ENCODE peak calls at places on chromosomes 7 and 10, in ten cellular contexts. One of them, this sample, is unnamed.

GRCh38 chr10:132707776-132708171 is 78.2 kb downstream of the NKX6-2 start:
- DNase-seq in K562: no peak
- DNase-seq in breast epithelium: no peak
- DNase-seq in endothelial cell of umbilical vein: no peak
- DNase-seq in H1: no peak
- DNase-seq in HL-60: no peak
- DNase-seq in Panc1: no peak
- DNase-seq in sigmoid colon: peak
- DNase-seq in spleen: peak
- DNase-seq in esophagus muscularis mucosa: no peak
- DNase-seq in this sample: no peak

GRCh38 chr7:108836246-108836645 is 266.6 kb downstream of the DNAJB9 start:
- DNase-seq in K562: no peak
- DNase-seq in breast epithelium: no peak
- DNase-seq in endothelial cell of umbilical vein: no peak
- DNase-seq in H1: no peak
- DNase-seq in HL-60: no peak
- DNase-seq in Panc1: no peak
- DNase-seq in sigmoid colon: no peak
- DNase-seq in spleen: no peak
- DNase-seq in esophagus muscularis mucosa: no peak
- DNase-seq in this sample: no peak

GRCh38 chr7:145016068-145016467 is 180.2 kb upstream of the TPK1 start:
- DNase-seq in K562: no peak
- DNase-seq in breast epithelium: no peak
- DNase-seq in endothelial cell of umbilical vein: no peak
- DNase-seq in H1: peak
- DNase-seq in HL-60: no peak
- DNase-seq in Panc1: no peak
- DNase-seq in sigmoid colon: no peak
- DNase-seq in spleen: no peak
- DNase-seq in esophagus muscularis mucosa: no peak
- DNase-seq in this sample: no peak

GRCh38 chr10:48309711-48310226 is 3.3 kb downstream of the MAPK8 start:
- DNase-seq in K562: no peak
- DNase-seq in breast epithelium: no peak
- DNase-seq in endothelial cell of umbilical vein: peak
- DNase-seq in H1: no peak
- DNase-seq in HL-60: no peak
- DNase-seq in Panc1: peak
- DNase-seq in sigmoid colon: no peak
- DNase-seq in spleen: no peak
- DNase-seq in esophagus muscularis mucosa: no peak
- DNase-seq in this sample: no peak

GRCh38 chr10:47357911-47358310 is 9.7 kb downstream of the RBP3 start:
- DNase-seq in K562: no peak
- DNase-seq in breast epithelium: no peak
- DNase-seq in endothelial cell of umbilical vein: no peak
- DNase-seq in H1: no peak
- DNase-seq in HL-60: no peak
- DNase-seq in Panc1: no peak
- DNase-seq in sigmoid colon: no peak
- DNase-seq in spleen: no peak
- DNase-seq in esophagus muscularis mucosa: no peak
- DNase-seq in this sample: no peak

GRCh38 chr7:128115326-128115820 is 84.1 kb upstream of the LRRC4 start:
- DNase-seq in K562: no peak
- DNase-seq in breast epithelium: no peak
- DNase-seq in endothelial cell of umbilical vein: no peak
- DNase-seq in H1: no peak
- DNase-seq in HL-60: no peak
- DNase-seq in Panc1: no peak
- DNase-seq in sigmoid colon: peak
- DNase-seq in spleen: no peak
- DNase-seq in esophagus muscularis mucosa: no peak
- DNase-seq in this sample: no peak

GRCh38 chr10:34504534-34504933 is 310.6 kb downstream of the PARD3 start:
- DNase-seq in K562: peak
- DNase-seq in breast epithelium: no peak
- DNase-seq in endothelial cell of umbilical vein: peak
- DNase-seq in H1: no peak
- DNase-seq in HL-60: no peak
- DNase-seq in Panc1: no peak
- DNase-seq in sigmoid colon: no peak
- DNase-seq in spleen: no peak
- DNase-seq in esophagus muscularis mucosa: peak
- DNase-seq in this sample: no peak

GRCh38 chr10:104767282-104767681 is 126.2 kb downstream of the SORCS3 start:
- DNase-seq in K562: no peak
- DNase-seq in breast epithelium: no peak
- DNase-seq in endothelial cell of umbilical vein: no peak
- DNase-seq in H1: no peak
- DNase-seq in HL-60: no peak
- DNase-seq in Panc1: no peak
- DNase-seq in sigmoid colon: no peak
- DNase-seq in spleen: no peak
- DNase-seq in esophagus muscularis mucosa: no peak
- DNase-seq in this sample: no peak

GRCh38 chr7:22920664-22921063 is 93.3 kb downstream of the HYCC1 start:
- DNase-seq in K562: no peak
- DNase-seq in breast epithelium: no peak
- DNase-seq in endothelial cell of umbilical vein: no peak
- DNase-seq in H1: no peak
- DNase-seq in HL-60: no peak
- DNase-seq in Panc1: no peak
- DNase-seq in sigmoid colon: no peak
- DNase-seq in spleen: no peak
- DNase-seq in esophagus muscularis mucosa: no peak
- DNase-seq in this sample: no peak

GRCh38 chr10:114694735-114695134 is 36.7 kb upstream of the ABLIM1 start:
- DNase-seq in K562: peak
- DNase-seq in breast epithelium: no peak
- DNase-seq in endothelial cell of umbilical vein: peak
- DNase-seq in H1: no peak
- DNase-seq in HL-60: peak
- DNase-seq in Panc1: no peak
- DNase-seq in sigmoid colon: no peak
- DNase-seq in spleen: no peak
- DNase-seq in esophagus muscularis mucosa: no peak
- DNase-seq in this sample: peak

GRCh38 chr7:42984137-42984536 is 52.0 kb downstream of the MRPL32 start:
- DNase-seq in K562: no peak
- DNase-seq in breast epithelium: no peak
- DNase-seq in endothelial cell of umbilical vein: no peak
- DNase-seq in H1: no peak
- DNase-seq in HL-60: no peak
- DNase-seq in Panc1: no peak
- DNase-seq in sigmoid colon: no peak
- DNase-seq in spleen: no peak
- DNase-seq in esophagus muscularis mucosa: no peak
- DNase-seq in this sample: no peak

GRCh38 chr7:92717982-92718716 is 118.2 kb downstream of the CDK6 start:
- DNase-seq in K562: no peak
- DNase-seq in breast epithelium: peak
- DNase-seq in endothelial cell of umbilical vein: peak
- DNase-seq in H1: no peak
- DNase-seq in HL-60: no peak
- DNase-seq in Panc1: no peak
- DNase-seq in sigmoid colon: peak
- DNase-seq in spleen: peak
- DNase-seq in esophagus muscularis mucosa: no peak
- DNase-seq in this sample: peak
- TF ChIP-seq POLR2AphosphoS5 in K562: no peak
- TF ChIP-seq POLR2AphosphoS5 in breast epithelium: no peak
- TF ChIP-seq POLR2AphosphoS5 in endothelial cell of umbilical vein: no peak
- TF ChIP-seq POLR2AphosphoS5 in H1: no peak
- TF ChIP-seq POLR2AphosphoS5 in HL-60: no peak
- TF ChIP-seq POLR2AphosphoS5 in Panc1: no peak
- TF ChIP-seq POLR2AphosphoS5 in sigmoid colon: peak
- TF ChIP-seq POLR2AphosphoS5 in spleen: no peak
- TF ChIP-seq POLR2AphosphoS5 in esophagus muscularis mucosa: peak
- TF ChIP-seq POLR2AphosphoS5 in this sample: peak

DNA sequence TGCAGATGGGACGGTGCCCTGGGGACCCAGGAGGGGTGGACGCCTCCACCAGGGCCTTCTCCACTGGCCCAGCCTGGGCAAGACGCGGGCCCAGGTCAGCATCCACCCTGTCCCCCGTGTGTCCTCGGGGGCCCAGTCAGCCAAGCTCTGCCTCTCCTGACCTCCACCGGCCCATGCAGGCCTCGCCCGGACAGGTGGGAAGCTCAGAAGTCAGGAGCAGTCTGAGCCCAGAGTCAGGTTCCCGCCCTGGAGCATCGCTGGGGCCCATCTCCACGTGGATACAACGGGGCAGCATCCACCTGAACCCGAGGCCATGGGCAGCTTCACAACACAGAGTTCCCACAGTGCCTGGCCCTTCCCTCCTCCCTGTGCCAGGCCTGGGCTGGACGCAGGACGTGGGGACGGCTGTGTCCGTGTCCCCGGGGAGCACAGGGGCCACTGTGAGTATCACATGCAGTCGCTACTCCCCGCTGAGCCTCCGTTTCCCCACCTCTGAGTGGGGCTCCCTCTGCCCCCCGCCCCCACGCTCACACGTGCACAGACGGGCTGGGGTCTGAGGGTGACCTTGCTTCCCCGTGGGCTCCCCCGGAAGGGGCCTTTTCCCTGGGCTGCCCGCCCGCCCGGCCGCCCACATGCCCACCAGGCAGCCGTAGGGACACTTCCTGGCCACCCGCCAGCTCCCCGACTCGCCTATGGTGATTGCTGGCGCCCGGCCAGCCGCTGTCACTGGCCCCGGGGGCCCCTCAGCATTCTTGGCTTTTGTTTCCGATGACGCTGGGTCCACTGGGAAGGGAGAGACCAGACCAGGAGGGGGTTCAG is 64.3 kb downstream of the PDGFA start:
- DNase-seq in K562: peak
- DNase-seq in breast epithelium: peak
- DNase-seq in endothelial cell of umbilical vein: peak
- DNase-seq in H1: no peak
- DNase-seq in HL-60: no peak
- DNase-seq in Panc1: no peak
- DNase-seq in sigmoid colon: no peak
- DNase-seq in spleen: peak
- DNase-seq in esophagus muscularis mucosa: no peak
- DNase-seq in this sample: peak
- H3K4me3 ChIP-seq in K562: no peak
- H3K4me3 ChIP-seq in breast epithelium: peak
- H3K4me3 ChIP-seq in endothelial cell of umbilical vein: no peak
- H3K4me3 ChIP-seq in H1: no peak
- H3K4me3 ChIP-seq in HL-60: no peak
- H3K4me3 ChIP-seq in Panc1: no peak
- H3K4me3 ChIP-seq in sigmoid colon: no peak
- H3K4me3 ChIP-seq in spleen: no peak
- H3K4me3 ChIP-seq in esophagus muscularis mucosa: peak
- H3K4me3 ChIP-seq in this sample: no peak

GRCh38 chr10:97553575-97554100 is 18.9 kb upstream of the ANKRD2 start:
- DNase-seq in K562: peak
- DNase-seq in breast epithelium: peak
- DNase-seq in endothelial cell of umbilical vein: peak
- DNase-seq in H1: no peak
- DNase-seq in HL-60: peak
- DNase-seq in Panc1: no peak
- DNase-seq in sigmoid colon: peak
- DNase-seq in spleen: peak
- DNase-seq in esophagus muscularis mucosa: no peak
- DNase-seq in this sample: peak
- TF ChIP-seq POLR2AphosphoS5 in K562: no peak
- TF ChIP-seq POLR2AphosphoS5 in breast epithelium: no peak
- TF ChIP-seq POLR2AphosphoS5 in endothelial cell of umbilical vein: no peak
- TF ChIP-seq POLR2AphosphoS5 in H1: no peak
- TF ChIP-seq POLR2AphosphoS5 in HL-60: no peak
- TF ChIP-seq POLR2AphosphoS5 in Panc1: no peak
- TF ChIP-seq POLR2AphosphoS5 in sigmoid colon: no peak
- TF ChIP-seq POLR2AphosphoS5 in spleen: no peak
- TF ChIP-seq POLR2AphosphoS5 in esophagus muscularis mucosa: peak
- TF ChIP-seq POLR2AphosphoS5 in this sample: no peak

DNA sequence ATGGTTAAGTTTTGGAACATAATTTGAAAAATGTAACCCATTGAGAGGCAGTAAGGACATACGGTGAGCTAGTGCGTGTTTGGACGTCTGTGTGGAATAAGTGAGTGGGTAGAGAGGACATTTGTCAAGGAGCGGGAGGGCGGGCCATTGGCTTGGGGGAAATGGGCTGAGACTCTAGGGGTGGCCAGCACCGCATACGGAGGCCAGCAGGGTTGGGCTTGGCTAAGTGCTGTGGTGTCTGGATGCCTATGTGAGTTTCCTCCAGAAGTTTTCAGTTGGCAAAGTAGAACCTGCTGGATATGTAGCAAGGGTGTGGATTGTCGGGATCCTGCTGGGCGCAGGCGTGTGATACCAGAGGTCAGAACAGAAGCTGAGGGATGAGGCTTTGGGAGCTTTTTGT is 103.0 kb downstream of the TCF7L2 start:
- DNase-seq in K562: no peak
- DNase-seq in breast epithelium: no peak
- DNase-seq in endothelial cell of umbilical vein: no peak
- DNase-seq in H1: no peak
- DNase-seq in HL-60: no peak
- DNase-seq in Panc1: no peak
- DNase-seq in sigmoid colon: peak
- DNase-seq in spleen: no peak
- DNase-seq in esophagus muscularis mucosa: no peak
- DNase-seq in this sample: no peak
- H3K4me3 ChIP-seq in K562: no peak
- H3K4me3 ChIP-seq in breast epithelium: no peak
- H3K4me3 ChIP-seq in endothelial cell of umbilical vein: no peak
- H3K4me3 ChIP-seq in H1: no peak
- H3K4me3 ChIP-seq in HL-60: no peak
- H3K4me3 ChIP-seq in Panc1: no peak
- H3K4me3 ChIP-seq in sigmoid colon: no peak
- H3K4me3 ChIP-seq in spleen: no peak
- H3K4me3 ChIP-seq in esophagus muscularis mucosa: no peak
- H3K4me3 ChIP-seq in this sample: no peak

This sample was measured in transverse colon.